ENCODE peak calls at places on chromosome 12, in eight cellular contexts. T is CD8-positive, alpha-beta T cell; Y is lung; D is lower leg skin; Z is NB4; A is stomach; P is Panc1; B is IMR-90. F is an unnamed sample.

GRCh38 chr12:121784460-121784859 is 9.0 kb downstream of the RHOF start:
- DNase-seq in D (peak), Z (no peak), Y (no peak), A (no peak), T (no peak), B (peak), P (no peak), F (no peak)

GRCh38 chr12:8556748-8557147 is 16.0 kb upstream of the CLEC4E start:
- DNase-seq in Y (no peak), P (no peak), A (no peak), D (no peak), Z (no peak), T (no peak), B (no peak), F (no peak)

GRCh38 chr12:77979597-77980250 is 149.0 kb downstream of the NAV3 start:
- DNase-seq in B (peak), D (no peak), T (no peak), P (no peak), Z (no peak), A (no peak), Y (no peak), F (no peak)

GRCh38 chr12:80068173-80068572 is 31.2 kb upstream of the OTOGL start:
- DNase-seq in T (no peak), A (no peak), Y (no peak), P (no peak), B (no peak), D (no peak), Z (peak), F (no peak)

GRCh38 chr12:46702581-46703344 is 123.0 kb downstream of the SLC38A4 start:
- DNase-seq in D (peak), B (peak), Z (no peak), Y (no peak), A (no peak), T (no peak), P (no peak), F (no peak)

GRCh38 chr12:1138691-1139090 is 147.7 kb downstream of the ERC1 start:
- DNase-seq in D (no peak), Y (no peak), B (no peak), P (no peak), T (no peak), A (no peak), Z (no peak), F (no peak)

GRCh38 chr12:58966939-58967338 is 46.6 kb upstream of the LRIG3 start:
- DNase-seq in D (no peak), B (peak), P (no peak), Z (no peak), A (no peak), T (no peak), Y (no peak), F (no peak)

GRCh38 chr12:56670836-56671235 is 17.2 kb downstream of the PTGES3 start:
- DNase-seq in B (no peak), Y (no peak), D (no peak), T (no peak), P (no peak), A (no peak), Z (no peak), F (no peak)

GRCh38 chr12:40614923-40615322 is 77.3 kb upstream of the CNTN1 start:
- DNase-seq in D (no peak), Y (no peak), A (no peak), P (no peak), B (no peak), T (no peak), Z (peak), F (no peak)

GRCh38 chr12:106135075-106135474 is 3.7 kb downstream of the NUAK1 start:
- DNase-seq in T (no peak), A (no peak), B (peak), Z (no peak), Y (no peak), D (no peak), P (no peak), F (no peak)

GRCh38 chr12:85043829-85044228 is 7.7 kb downstream of the LRRIQ1 start:
- DNase-seq in T (no peak), B (no peak), D (no peak), Y (no peak), A (no peak), P (no peak), Z (no peak), F (no peak)

GRCh38 chr12:108468149-108468968 is 46.7 kb upstream of the FICD start:
- DNase-seq in D (no peak), P (no peak), Z (peak), A (no peak), B (peak), Y (no peak), T (no peak), F (no peak)

GRCh38 chr12:24909667-24910066 is 39.2 kb downstream of the BCAT1 start:
- DNase-seq in T (no peak), D (peak), B (peak), Y (peak), Z (no peak), P (peak), A (no peak), F (no peak)

GRCh38 chr12:92582466-92582865 is 120.3 kb upstream of the PLEKHG7 start:
- DNase-seq in T (no peak), A (no peak), D (no peak), P (no peak), B (no peak), Y (no peak), Z (no peak), F (no peak)

GRCh38 chr12:74105434-74105833 is 432.2 kb upstream of the ATXN7L3B start:
- DNase-seq in Y (no peak), Z (no peak), D (no peak), P (no peak), A (no peak), B (no peak), T (no peak), F (no peak)

GRCh38 chr12:123393747-123394146 is 9.8 kb downstream of the KMT5A start:
- DNase-seq in Z (no peak), Y (no peak), A (no peak), T (no peak), D (no peak), B (peak), P (no peak), F (no peak)

GRCh38 chr12:51925400-51926063 is 18.2 kb downstream of the ACVRL1 start:
- DNase-seq in A (no peak), D (no peak), Y (no peak), B (no peak), Z (peak), T (no peak), P (no peak), F (no peak)

GRCh38 chr12:52473738-52474137 is at the start of gene KRT6C:
- DNase-seq in Z (no peak), B (no peak), P (no peak), D (no peak), T (no peak), Y (no peak), A (no peak), F (no peak)

GRCh38 chr12:65517656-65518210 is 239.2 kb downstream of the MSRB3 start:
- DNase-seq in P (no peak), T (no peak), A (no peak), B (no peak), Z (no peak), D (no peak), Y (no peak), F (no peak)

GRCh38 chr12:25054783-25055144 is 105.9 kb upstream of the BCAT1 start:
- DNase-seq in Y (no peak), D (no peak), Z (peak), P (no peak), B (peak), T (peak), A (no peak), F (peak)

GRCh38 chr12:51190820-51191219 is 17.9 kb upstream of the TFCP2 start:
- DNase-seq in B (no peak), A (no peak), T (no peak), P (no peak), Y (no peak), D (no peak), Z (no peak), F (no peak)

DNA sequence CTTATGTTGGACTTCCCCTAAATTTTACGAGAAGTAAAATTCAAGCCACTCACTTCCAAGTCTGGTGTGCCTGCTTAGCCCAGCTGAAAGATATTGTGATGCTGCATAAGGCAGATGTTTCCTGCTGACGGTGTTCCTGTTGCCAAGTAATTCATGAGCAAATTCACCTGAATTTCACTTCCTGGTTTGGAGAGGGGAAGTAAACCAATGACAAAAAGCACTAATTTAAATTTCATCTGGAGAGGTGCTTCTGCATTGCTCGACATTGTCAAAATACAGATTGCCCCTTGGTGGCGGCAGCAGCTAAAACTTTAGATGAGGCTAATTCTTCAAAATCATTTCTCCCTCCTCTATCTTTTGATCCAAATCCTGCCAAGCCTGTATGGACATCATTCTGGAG is 281.1 kb downstream of the AACS start:
- DNase-seq in Y (no peak), D (no peak), B (no peak), A (no peak), T (no peak), P (no peak), Z (peak), F (no peak)
- TF ChIP-seq CTCF in Y (no peak), D (no peak), B (no peak), A (no peak), T (no peak), P (peak), Z (no peak), F (no peak)

GRCh38 chr12:124654666-124655316 is 87.4 kb upstream of the NCOR2 start:
- DNase-seq in P (no peak), Z (no peak), A (peak), B (no peak), Y (peak), T (no peak), D (no peak), F (no peak)
- H3K4me3 ChIP-seq in P (peak), Z (no peak), A (no peak), B (no peak), Y (no peak), T (no peak), D (no peak), F (no peak)

GRCh38 chr12:93896427-93896826 is 219.3 kb downstream of the CRADD start:
- DNase-seq in B (peak), P (no peak), D (no peak), A (no peak), Z (no peak), Y (no peak), T (no peak), F (no peak)
- TF ChIP-seq CTCF in B (peak), P (no peak), D (no peak), A (no peak), Z (no peak), Y (no peak), T (no peak), F (peak)

GRCh38 chr12:14767617-14768016 is 35.7 kb downstream of the WBP11 start:
- DNase-seq in Z (no peak), B (no peak), D (no peak), P (no peak), Y (no peak), A (no peak), T (no peak), F (no peak)
- H3K4me3 ChIP-seq in Z (no peak), B (no peak), D (no peak), P (no peak), Y (no peak), A (peak), T (no peak), F (peak)

DNA sequence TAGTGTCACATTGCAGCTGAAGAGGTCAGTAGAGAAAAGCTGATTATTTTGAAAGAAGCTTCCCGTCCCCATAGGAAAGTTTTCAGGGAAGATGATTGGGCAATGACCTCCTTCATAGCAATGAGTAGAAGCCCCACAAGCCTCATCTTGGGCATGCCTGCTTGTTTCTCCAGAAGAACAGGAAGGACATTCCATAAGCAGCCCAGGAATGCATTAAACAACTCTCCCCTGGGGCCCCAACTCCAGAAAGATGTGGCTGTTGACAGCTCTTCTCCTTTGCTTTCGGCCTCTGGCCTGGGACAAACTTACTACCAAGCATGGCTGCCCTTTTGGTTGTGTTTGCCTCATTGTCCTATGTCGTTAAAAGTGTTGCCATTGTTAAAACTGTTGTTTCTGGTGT is 5.7 kb upstream of the VDR start:
- DNase-seq in B (no peak), P (no peak), T (no peak), Y (no peak), Z (no peak), D (no peak), A (no peak), F (no peak)
- TF ChIP-seq CTCF in B (no peak), P (no peak), T (no peak), Y (no peak), Z (no peak), D (no peak), A (no peak), F (no peak)

GRCh38 chr12:124804011-124804621 is 59.5 kb downstream of the SCARB1 start:
- DNase-seq in Y (peak), D (peak), Z (peak), P (no peak), A (peak), T (no peak), B (peak), F (no peak)
- H3K4me3 ChIP-seq in Y (no peak), D (no peak), Z (no peak), P (no peak), A (no peak), T (no peak), B (no peak), F (no peak)

DNA sequence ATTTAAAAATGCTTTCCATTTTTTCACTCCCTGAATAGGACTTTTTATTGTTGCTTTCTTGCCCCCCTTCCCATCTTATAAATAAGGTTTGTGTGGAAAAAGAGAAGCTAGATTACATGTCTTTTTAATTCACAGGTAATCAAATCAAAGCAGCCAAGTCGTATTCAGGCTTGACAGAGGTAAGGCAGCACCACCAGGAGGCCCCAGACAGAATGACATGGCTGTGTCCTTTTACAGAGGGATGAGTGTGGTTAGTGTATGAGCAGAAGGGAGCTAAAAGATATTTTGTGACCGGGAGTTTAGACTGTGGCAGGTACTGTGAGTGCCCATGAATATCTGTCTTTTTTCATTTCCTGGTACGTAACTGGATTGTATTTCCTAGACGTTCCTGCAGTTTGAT is 596.1 kb downstream of the ETNK1 start:
- DNase-seq in B (no peak), A (no peak), P (no peak), Z (no peak), T (no peak), Y (no peak), D (no peak), F (no peak)
- TF ChIP-seq CTCF in B (no peak), A (no peak), P (no peak), Z (peak), T (no peak), Y (no peak), D (no peak), F (peak)

DNA sequence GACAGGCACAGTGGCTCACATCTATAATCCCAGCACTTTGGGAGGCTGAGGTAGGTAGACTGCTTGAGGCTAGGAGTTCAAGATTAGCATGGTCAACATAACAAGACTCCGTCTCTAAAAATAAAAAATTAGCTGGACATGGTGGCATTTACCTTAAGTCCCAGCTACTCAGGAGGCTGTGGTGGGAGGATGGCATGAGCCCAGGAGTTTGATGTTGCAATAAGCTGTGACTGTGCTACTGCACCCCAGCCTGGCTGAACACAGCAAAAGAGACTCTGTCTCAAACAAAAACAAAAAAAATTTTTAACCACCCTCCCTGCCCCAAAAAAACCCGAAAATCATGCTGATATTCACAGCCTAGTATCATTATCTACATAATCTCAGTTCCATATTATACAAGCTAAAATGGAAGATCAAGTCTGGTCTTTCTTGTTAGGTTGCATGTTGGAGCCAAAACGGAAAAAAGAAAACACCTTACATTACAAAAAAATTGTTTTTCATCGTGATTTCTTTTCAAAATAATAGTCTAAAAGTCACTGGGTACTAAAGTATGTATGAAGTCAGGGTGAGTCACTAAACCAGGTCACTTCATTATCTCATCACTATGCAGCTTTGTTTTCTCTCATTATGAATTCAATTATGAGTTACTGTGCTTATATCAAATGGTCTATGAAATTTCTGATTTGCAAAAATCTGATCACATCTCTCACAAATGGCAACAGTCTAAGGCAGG is 13.8 kb downstream of the GXYLT1 start:
- DNase-seq in Z (peak), B (peak), D (peak), P (no peak), Y (peak), T (no peak), A (no peak), F (no peak)
- H3K4me3 ChIP-seq in Z (no peak), B (peak), D (no peak), P (no peak), Y (no peak), T (no peak), A (no peak), F (no peak)

GRCh38 chr12:54011665-54012532 is 3.1 kb downstream of the HOXC8 start:
- DNase-seq in B (no peak), P (no peak), Z (no peak), T (no peak), D (no peak), Y (no peak), A (no peak), F (no peak)

GRCh38 chr12:54010053-54010971 is 1.5 kb downstream of the HOXC8 start:
- DNase-seq in T (no peak), A (no peak), B (no peak), D (no peak), P (no peak), Z (no peak), Y (no peak), F (no peak)

GRCh38 chr12:54010972-54011664 is 2.3 kb downstream of the HOXC8 start:
- DNase-seq in Y (no peak), P (no peak), A (no peak), D (no peak), T (no peak), B (no peak), Z (no peak), F (no peak)

GRCh38 chr12:54014315-54015209 is 5.8 kb downstream of the HOXC8 start:
- DNase-seq in D (no peak), B (no peak), P (no peak), A (no peak), T (no peak), Y (no peak), Z (no peak), F (no peak)

DNA sequence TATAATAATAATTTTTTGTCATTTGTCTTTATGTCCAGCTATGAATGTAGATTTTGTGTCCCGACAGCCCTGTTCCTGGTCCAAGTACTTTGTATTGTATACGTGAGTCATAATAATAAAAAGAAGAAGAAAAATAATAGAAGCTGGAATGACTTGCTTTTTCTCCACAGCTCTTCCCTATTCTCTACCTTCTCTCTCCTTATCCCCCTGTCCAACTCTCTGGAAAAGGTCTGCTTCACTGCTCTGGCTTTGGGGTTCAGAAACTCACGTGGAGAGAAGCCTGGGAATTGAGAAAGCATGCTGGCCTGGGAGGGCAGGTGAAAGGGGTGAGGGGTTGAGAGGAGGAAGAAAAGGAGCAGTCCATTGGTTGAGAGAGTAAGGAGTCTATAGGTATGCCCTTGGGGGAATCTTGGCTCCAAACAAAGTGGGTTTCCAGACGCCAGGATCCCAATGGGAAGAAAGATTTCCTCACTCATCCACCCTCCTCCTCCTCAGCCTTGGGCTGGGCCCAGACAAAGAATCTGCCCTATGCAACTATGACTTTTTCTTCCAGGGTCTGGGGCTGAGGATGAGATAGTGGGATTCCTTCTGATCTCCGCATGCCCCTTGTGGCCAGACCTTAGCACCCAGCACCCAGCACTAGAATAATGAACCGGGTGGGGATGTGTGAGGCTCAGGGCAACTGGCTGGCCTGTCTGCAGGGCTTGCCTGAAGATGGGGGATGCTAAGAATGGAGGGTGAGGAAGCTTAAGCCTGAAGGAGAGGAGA is 4.0 kb downstream of the HOXC8 start:
- DNase-seq in P (no peak), Z (no peak), Y (no peak), T (no peak), A (no peak), D (no peak), B (no peak), F (no peak)
- TF ChIP-seq CTCF in P (peak), Z (no peak), Y (no peak), T (no peak), A (no peak), D (no peak), B (no peak), F (peak)

F was measured in GM12864.